ENCODE peak calls at places on chromosomes 7 and 10, in eight cellular contexts. Y is fibroblast of lung; U is CD8-positive, alpha-beta T cell; K is tibial nerve; C is lower leg skin; D is cardiac fibroblast; W is A549; O is IMR-90. T is an unnamed sample.

GRCh38 chr10:117965984-117966383 is 80.8 kb downstream of the RAB11FIP2 start:
- DNase-seq in C (no peak), K (no peak), D (no peak), U (no peak), Y (no peak), W (no peak), O (no peak), T (no peak)

GRCh38 chr10:102632394-102633062 is 11.8 kb upstream of the TRIM8 start:
- DNase-seq in Y (peak; percentile 66), U (no peak), W (no peak), O (peak; percentile 52), D (no peak), K (no peak), C (no peak), T (no peak)

GRCh38 chr7:70383947-70384475 is 747.9 kb upstream of the GALNT17 start:
- DNase-seq in U (no peak), O (no peak), W (no peak), K (no peak), Y (no peak), D (no peak), C (no peak), T (no peak)

GRCh38 chr10:23345861-23346260 is 1.3 kb upstream of the C10orf67 start:
- DNase-seq in C (peak; percentile 11), W (peak; percentile 5), Y (peak; percentile 95), U (no peak), O (peak; percentile 94), D (peak; percentile 82), K (no peak), T (peak; percentile 28)

GRCh38 chr10:10438335-10439123 is 579.1 kb upstream of the CELF2 start:
- DNase-seq in K (no peak), C (no peak), U (no peak), O (peak; percentile 4), Y (peak; percentile 24), D (no peak), W (no peak), T (no peak)

GRCh38 chr10:70352401-70353097 is 29.9 kb downstream of the LRRC20 start:
- DNase-seq in W (no peak), Y (peak; percentile 75), C (no peak), D (no peak), O (peak; percentile 49), K (no peak), U (no peak), T (peak; percentile 56)

GRCh38 chr7:136601772-136602171 is 266.7 kb upstream of the CHRM2 start:
- DNase-seq in D (no peak), W (no peak), U (no peak), Y (no peak), C (no peak), K (no peak), O (no peak), T (no peak)

GRCh38 chr10:79053481-79054202 is 15.1 kb upstream of the ZMIZ1 start:
- DNase-seq in C (no peak), Y (no peak), O (no peak), K (no peak), W (no peak), U (no peak), D (no peak), T (no peak)

GRCh38 chr7:157622408-157623221 is 285.8 kb downstream of the DNAJB6 start:
- DNase-seq in Y (no peak), D (no peak), C (no peak), W (no peak), U (no peak), K (no peak), O (no peak), T (no peak)

GRCh38 chr7:94509879-94510581 is 421 bp downstream of the CASD1 start:
- DNase-seq in O (peak; percentile 53), U (peak; percentile 69), D (peak; percentile 65), K (peak; percentile 33), C (peak; percentile 33), Y (peak; percentile 66), W (peak; percentile 84), T (peak; percentile 54)

GRCh38 chr7:151550601-151551286 is 31.0 kb upstream of the RHEB start:
- DNase-seq in C (no peak), Y (peak; percentile 97), D (peak; percentile 65), K (no peak), W (peak; percentile 77), O (peak; percentile 89), U (no peak), T (peak; percentile 68)

GRCh38 chr7:51569581-51569980 is 253.0 kb upstream of the COBL start:
- DNase-seq in Y (no peak), K (no peak), D (no peak), U (no peak), W (no peak), C (no peak), O (no peak), T (no peak)

GRCh38 chr10:58981051-58981450 is 195.4 kb upstream of the PHYHIPL start:
- DNase-seq in O (no peak), C (no peak), D (no peak), W (no peak), K (no peak), U (no peak), Y (no peak), T (no peak)

GRCh38 chr10:88243847-88244730 is 339.0 kb downstream of the RNLS start:
- DNase-seq in Y (peak; percentile 89), W (no peak), K (no peak), U (no peak), D (peak; percentile 69), C (peak; percentile 28), O (peak; percentile 87), T (peak; percentile 57)

GRCh38 chr10:88245974-88246511 is 337.1 kb downstream of the RNLS start:
- DNase-seq in U (no peak), W (no peak), D (peak; percentile 74), O (peak; percentile 76), K (no peak), Y (peak; percentile 61), C (no peak), T (peak; percentile 84)

GRCh38 chr10:88244781-88245350 is 338.3 kb downstream of the RNLS start:
- DNase-seq in O (no peak), C (no peak), K (no peak), Y (no peak), W (no peak), U (no peak), D (no peak), T (no peak)

GRCh38 chr10:88241501-88241900 is 341.6 kb downstream of the RNLS start:
- DNase-seq in Y (no peak), U (no peak), D (no peak), C (no peak), W (no peak), O (no peak), K (no peak), T (no peak)

GRCh38 chr10:88243202-88243744 is 339.8 kb downstream of the RNLS start:
- DNase-seq in C (no peak), D (peak; percentile 64), K (no peak), O (no peak), Y (peak; percentile 20), W (no peak), U (no peak), T (peak; percentile 46)
- H3K4me3 ChIP-seq in C (no peak overlapping the region), D (no peak overlapping the region), K (no peak overlapping the region), O (no peak overlapping the region), Y (peak overlapping the region; percentile 8), W (no peak overlapping the region), U (no peak overlapping the region), T (no peak overlapping the region)

DNA sequence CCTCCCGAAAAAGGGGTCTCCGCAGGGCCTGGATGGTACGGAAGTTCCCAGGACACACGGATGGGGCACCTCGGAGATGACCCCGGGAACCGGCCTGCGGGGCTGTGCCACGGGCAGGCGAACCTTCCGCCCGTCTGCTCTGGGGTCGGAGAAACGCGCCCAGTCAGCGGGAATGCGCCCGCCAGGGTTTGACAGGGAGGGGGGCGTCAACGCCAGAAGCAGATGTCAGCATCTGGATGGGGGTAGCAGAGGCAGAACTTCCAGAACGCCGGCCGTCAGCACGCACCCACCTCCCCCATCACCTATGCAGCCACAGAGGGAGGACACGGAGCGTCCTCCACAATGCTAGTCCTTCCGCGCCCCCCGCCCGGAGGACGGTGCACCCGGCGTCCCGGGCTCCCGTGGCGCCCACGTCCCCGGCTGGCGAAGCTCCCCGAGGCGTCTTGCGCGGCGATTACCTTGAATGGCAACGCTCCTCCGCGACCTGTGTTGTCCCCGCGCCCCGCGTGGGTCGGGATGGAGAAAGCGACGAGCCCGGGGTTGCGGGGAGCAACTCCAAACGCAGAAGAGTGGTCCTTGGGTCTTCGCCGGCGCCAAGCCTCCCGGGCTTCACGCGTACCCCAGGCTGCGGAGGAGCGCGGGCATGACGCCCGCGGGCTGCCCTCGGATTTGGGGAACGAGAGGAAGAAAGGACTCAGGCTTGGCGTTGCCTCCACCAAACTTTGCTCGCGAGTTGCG is 571 bp downstream of the FGFR2 start:
- DNase-seq in Y (no peak), W (no peak), O (no peak), K (no peak), C (no peak), U (no peak), D (peak; percentile 5), T (no peak)
- TF ChIP-seq CTCF in Y (no peak), W (no peak), O (no peak), K (no peak), C (no peak), U (no peak), D (no peak), T (no peak)

GRCh38 chr10:71771204-71771603 is 2.1 kb downstream of the VSIR start:
- DNase-seq in O (no peak), W (no peak), D (no peak), U (no peak), Y (no peak), K (no peak), C (no peak), T (no peak)
- H3K4me3 ChIP-seq in O (no peak overlapping the region), W (no peak overlapping the region), D (no peak overlapping the region), U (peak overlapping the region; percentile 88), Y (no peak overlapping the region), K (peak overlapping the region; percentile 98), C (no peak overlapping the region), T (peak overlapping the region; percentile 93)

GRCh38 chr10:92181575-92181974 is 109.3 kb downstream of the CPEB3 start:
- DNase-seq in K (no peak), C (no peak), Y (peak; percentile 6), D (peak; percentile 28), U (no peak), W (no peak), O (no peak), T (peak; percentile 1)
- TF ChIP-seq CTCF in K (no peak), C (no peak), Y (peak; percentile 37), D (peak; percentile 45), U (no peak), W (no peak), O (peak; percentile 14), T (peak; percentile 37)

T was measured in foreskin fibroblast.